ENCODE peak calls at places on chromosomes 5 and 9, in ten cellular contexts. G is fibroblast of villous mesenchyme; C is CD8-positive, alpha-beta T cell; B is pancreas; P is GM06990; W is DND-41; U is prostate gland; M is IMR-90; R is HFF-Myc; D is AG04450. S is an unnamed sample.

GRCh38 chr9:72477862-72478564 is 43.4 kb upstream of the TMC1 start:
- DNase-seq in G (peak), C (no peak), B (peak), P (no peak), W (no peak), U (peak), M (peak), R (peak), D (no peak), S (no peak)

GRCh38 chr5:150345716-150346115 is 11.8 kb upstream of the TCOF1 start:
- DNase-seq in G (no peak), C (no peak), B (no peak), P (no peak), W (no peak), U (no peak), M (no peak), R (no peak), D (no peak), S (no peak)

GRCh38 chr9:121266356-121266755 is 1.6 kb upstream of the GSN start:
- DNase-seq in G (no peak), C (no peak), B (no peak), P (no peak), W (no peak), U (no peak), M (no peak), R (no peak), D (no peak), S (no peak)

GRCh38 chr5:163964650-163965049 is 459.2 kb downstream of the MAT2B start:
- DNase-seq in G (peak), C (no peak), B (no peak), P (no peak), W (no peak), U (no peak), M (peak), R (no peak), D (no peak), S (no peak)

GRCh38 chr5:167587768-167588167 is 703.7 kb upstream of the WWC1 start:
- DNase-seq in G (peak), C (no peak), B (no peak), P (no peak), W (no peak), U (no peak), M (peak), R (peak), D (no peak), S (no peak)

GRCh38 chr5:155728857-155729683 is 597.9 kb upstream of the SGCD start:
- DNase-seq in G (no peak), C (no peak), B (no peak), P (no peak), W (no peak), U (no peak), M (no peak), R (no peak), D (no peak), S (no peak)

GRCh38 chr9:24258626-24259025 is 287.1 kb downstream of the IZUMO3 start:
- DNase-seq in G (no peak), C (no peak), B (no peak), P (no peak), W (no peak), U (no peak), M (no peak), R (no peak), D (no peak), S (no peak)

GRCh38 chr5:154118832-154119442 is 71.6 kb upstream of the GALNT10 start:
- DNase-seq in G (no peak), C (no peak), B (no peak), P (no peak), W (no peak), U (no peak), M (peak), R (no peak), D (no peak), S (no peak)

GRCh38 chr9:81664638-81665513 is 24.5 kb downstream of the TLE1 start:
- DNase-seq in G (no peak), C (no peak), B (no peak), P (no peak), W (no peak), U (no peak), M (no peak), R (no peak), D (no peak), S (no peak)

GRCh38 chr5:149372932-149373331 is 6.2 kb downstream of the IL17B start:
- DNase-seq in G (no peak), C (no peak), B (no peak), P (no peak), W (no peak), U (no peak), M (no peak), R (no peak), D (no peak), S (no peak)

GRCh38 chr5:76809141-76809540 is 9.7 kb upstream of the F2RL1 start:
- DNase-seq in G (no peak), C (no peak), B (no peak), P (no peak), W (no peak), U (no peak), M (no peak), R (no peak), D (no peak), S (no peak)

GRCh38 chr5:27450607-27451006 is 412.2 kb upstream of the CDH9 start:
- DNase-seq in G (no peak), C (no peak), B (no peak), P (no peak), W (no peak), U (no peak), M (peak), R (no peak), D (no peak), S (no peak)

GRCh38 chr5:109038209-109038840 is 290.6 kb downstream of the FER start:
- DNase-seq in G (peak), C (no peak), B (no peak), P (no peak), W (no peak), U (no peak), M (peak), R (no peak), D (no peak), S (no peak)

GRCh38 chr5:95925345-95925744 is 36.3 kb downstream of the ELL2 start:
- DNase-seq in G (no peak), C (no peak), B (no peak), P (no peak), W (no peak), U (no peak), M (no peak), R (no peak), D (no peak), S (no peak)

GRCh38 chr5:147869112-147869511 is 9.4 kb upstream of the SCGB3A2 start:
- DNase-seq in G (no peak), C (no peak), B (no peak), P (no peak), W (no peak), U (no peak), M (no peak), R (no peak), D (no peak), S (no peak)
- H3K4me3 ChIP-seq in G (no peak), C (no peak), B (no peak), P (no peak), W (no peak), U (no peak), M (no peak), R (no peak), D (no peak), S (no peak)

GRCh38 chr9:83526221-83526620 is 12.0 kb downstream of the FRMD3 start:
- DNase-seq in G (no peak), C (no peak), B (no peak), P (no peak), W (no peak), U (no peak), M (no peak), R (no peak), D (no peak), S (no peak)

GRCh38 chr9:83526901-83527300 is 11.3 kb downstream of the FRMD3 start:
- DNase-seq in G (no peak), C (no peak), B (no peak), P (no peak), W (no peak), U (no peak), M (no peak), R (no peak), D (no peak), S (no peak)

GRCh38 chr9:83520292-83520691 is 17.9 kb downstream of the FRMD3 start:
- DNase-seq in G (no peak), C (no peak), B (no peak), P (no peak), W (no peak), U (no peak), M (no peak), R (no peak), D (no peak), S (no peak)

GRCh38 chr9:83521017-83521810 is 17.0 kb downstream of the FRMD3 start:
- DNase-seq in G (no peak), C (no peak), B (no peak), P (no peak), W (no peak), U (no peak), M (no peak), R (no peak), D (no peak), S (no peak)

GRCh38 chr9:83523684-83524083 is 14.5 kb downstream of the FRMD3 start:
- DNase-seq in G (no peak), C (no peak), B (no peak), P (no peak), W (no peak), U (no peak), M (no peak), R (no peak), D (no peak), S (no peak)
- TF ChIP-seq CTCF in G (no peak), C (no peak), B (no peak), P (no peak), W (no peak), U (no peak), M (no peak), R (no peak), D (no peak), S (no peak)

DNA sequence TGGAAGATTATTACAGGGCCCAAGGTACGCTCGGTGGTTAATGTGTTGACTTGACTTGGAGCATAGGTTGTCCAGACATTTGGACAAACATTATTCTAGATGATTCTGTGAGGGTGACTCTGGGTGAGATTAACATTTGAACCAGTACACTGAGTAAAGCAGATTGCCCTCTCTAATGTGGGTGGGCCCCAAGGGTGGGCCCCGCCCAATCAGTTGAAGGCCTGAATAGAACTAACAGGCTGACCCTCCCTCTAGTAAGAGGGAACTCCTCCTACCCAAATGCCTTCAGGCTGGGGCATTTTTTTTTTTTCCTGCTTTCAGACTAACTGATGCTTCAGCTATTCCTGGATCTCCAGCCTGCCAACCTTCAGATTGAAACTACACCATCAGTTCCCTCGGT is 338.0 kb upstream of the BRINP1 start:
- DNase-seq in G (no peak), C (no peak), B (no peak), P (no peak), W (no peak), U (no peak), M (no peak), R (no peak), D (no peak), S (no peak)
- H3K4me3 ChIP-seq in G (no peak), C (no peak), B (no peak), P (no peak), W (no peak), U (no peak), M (no peak), R (no peak), D (no peak), S (no peak)

GRCh38 chr5:78527925-78528324 is 120.6 kb downstream of the LHFPL2 start:
- DNase-seq in G (no peak), C (no peak), B (no peak), P (no peak), W (no peak), U (no peak), M (no peak), R (no peak), D (no peak), S (no peak)
- TF ChIP-seq CTCF in G (no peak), C (no peak), B (no peak), P (no peak), W (no peak), U (no peak), M (no peak), R (no peak), D (no peak), S (no peak)

GRCh38 chr5:159096555-159097460 is 2.9 kb downstream of the EBF1 start:
- DNase-seq in G (no peak), C (no peak), B (no peak), P (peak), W (no peak), U (no peak), M (no peak), R (no peak), D (no peak), S (no peak)
- H3K4me3 ChIP-seq in G (peak), C (no peak), B (peak), P (peak), W (no peak), U (peak), M (no peak), R (no peak), D (no peak), S (peak)

DNA sequence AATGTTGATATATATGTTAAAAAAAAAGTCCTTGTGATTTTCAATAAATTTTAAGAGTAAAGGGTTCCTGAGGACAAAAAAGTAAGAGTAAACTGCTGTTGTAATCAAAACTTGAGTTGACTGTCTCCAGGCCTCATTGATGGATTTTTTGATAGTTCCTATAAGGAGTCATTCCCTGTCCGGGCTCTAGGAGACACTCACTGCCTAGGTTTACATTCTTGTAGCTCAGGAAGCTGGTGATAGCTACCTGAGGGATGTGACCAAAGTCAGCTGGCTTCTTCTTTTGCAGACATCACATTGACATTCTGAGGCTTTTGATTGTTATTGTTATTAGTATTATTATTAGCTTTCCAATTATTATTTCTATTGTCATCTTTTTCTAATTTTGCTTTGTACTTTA is 116.5 kb upstream of the FBXL7 start:
- DNase-seq in G (peak), C (no peak), B (no peak), P (no peak), W (peak), U (no peak), M (peak), R (no peak), D (no peak), S (no peak)
- TF ChIP-seq CTCF in G (peak), C (no peak), B (no peak), P (peak), W (peak), U (peak), M (peak), R (peak), D (peak), S (peak)

S was measured in AG09309.